ENCODE peak calls at places on chromosomes 4 and X, in seven cellular contexts. O is neural progenitor cell, C is trophoblast cell, U is mammary epithelial cell, S is SK-N-SH, I is NT2/D1, H is cardiac muscle cell. W is an unnamed sample.

GRCh38 chrX:16946971-16947562 is 609 bp downstream of the REPS2 start:
- DNase-seq in C (no peak), U (no peak), S (no peak), H (no peak), O (peak; percentile 21), I (no peak), W (no peak)

GRCh38 chr4:38759790-38760122 is 23.0 kb downstream of the TLR10 start:
- DNase-seq in I (no peak), S (no peak), U (no peak), H (no peak), C (no peak), O (no peak), W (no peak)

GRCh38 chr4:176833416-176833815 is 40.7 kb upstream of the VEGFC start:
- DNase-seq in C (no peak), U (no peak), H (no peak), O (peak; percentile 42), S (no peak), I (no peak), W (no peak)

GRCh38 chr4:768995-769394 is 56.9 kb downstream of the CPLX1 start:
- DNase-seq in U (no peak), O (no peak), C (no peak), S (no peak), I (no peak), H (no peak), W (no peak)

GRCh38 chrX:49155243-49155899 is 7.2 kb upstream of the MAGIX start:
- DNase-seq in H (peak; percentile 80), C (no peak), U (peak; percentile 68), O (peak; percentile 87), I (peak; percentile 67), S (no peak), W (no peak)

GRCh38 chr4:139633661-139634060 is 32.0 kb upstream of the MGST2 start:
- DNase-seq in I (no peak), C (no peak), H (peak; percentile 57), U (no peak), S (no peak), O (peak; percentile 62), W (peak; percentile 39)

GRCh38 chr4:70778888-70779422 is 57.2 kb downstream of the RUFY3 start:
- DNase-seq in S (no peak), I (no peak), U (no peak), O (no peak), H (peak; percentile 27), C (no peak), W (no peak)

GRCh38 chr4:168408620-168409019 is 71.7 kb downstream of the DDX60L start:
- DNase-seq in C (no peak), U (peak; percentile 88), H (peak; percentile 97), I (no peak), S (peak; percentile 42), O (peak; percentile 37), W (peak; percentile 85)

GRCh38 chr4:23934223-23934622 is 44.4 kb upstream of the PPARGC1A start:
- DNase-seq in H (no peak), S (no peak), C (no peak), O (peak; percentile 44), U (no peak), I (peak; percentile 63), W (no peak)

GRCh38 chr4:185713272-185713671 is 98.7 kb downstream of the SORBS2 start:
- DNase-seq in S (no peak), C (no peak), I (no peak), H (peak; percentile 75), U (peak; percentile 63), O (no peak), W (no peak)

GRCh38 chr4:150305995-150306394 is 227.8 kb downstream of the DCLK2 start:
- DNase-seq in O (no peak), C (no peak), H (peak; percentile 80), I (no peak), S (no peak), U (peak; percentile 51), W (no peak)

GRCh38 chr4:48991357-48991756 is 5.3 kb downstream of the CWH43 start:
- DNase-seq in H (no peak), O (no peak), C (no peak), I (no peak), S (no peak), U (no peak), W (no peak)

GRCh38 chr4:3832536-3833220 is 66.5 kb downstream of the ADRA2C start:
- DNase-seq in U (no peak), O (no peak), H (no peak), S (no peak), I (no peak), C (no peak), W (no peak)

GRCh38 chrX:115344885-115345653 is 55.6 kb downstream of the LUZP4 start:
- DNase-seq in H (peak; percentile 97), O (peak; percentile 86), S (peak; percentile 58), U (peak; percentile 85), C (peak; percentile 75), I (peak; percentile 81), W (peak; percentile 85)

GRCh38 chr4:119750771-119751170 is 122.2 kb upstream of the PDE5A start:
- DNase-seq in I (no peak), C (no peak), U (peak; percentile 4), S (no peak), O (no peak), H (no peak), W (no peak)

GRCh38 chr4:3071811-3072210 is 2.5 kb downstream of the HTT-AS start:
- DNase-seq in S (no peak), C (no peak), I (no peak), H (peak; percentile 18), U (no peak), O (no peak), W (no peak)

GRCh38 chrX:24479924-24480722 is 15.0 kb downstream of the PDK3 start:
- DNase-seq in H (no peak), O (no peak), S (no peak), U (no peak), I (no peak), C (peak; percentile 59), W (no peak)

GRCh38 chrX:53071604-53072417 is 10.4 kb upstream of the TSPYL2 start:
- DNase-seq in H (peak; percentile 62), O (peak; percentile 81), S (peak; percentile 68), C (peak; percentile 53), U (peak; percentile 64), I (peak; percentile 59), W (peak; percentile 65)

GRCh38 chr4:182853731-182854130 is 63.5 kb downstream of the DCTD start:
- DNase-seq in I (no peak), C (no peak), H (no peak), O (no peak), U (no peak), S (no peak), W (no peak)

GRCh38 chr4:98363431-98363830 is 102.2 kb downstream of the RAP1GDS1 start:
- DNase-seq in O (no peak), I (no peak), S (no peak), U (peak; percentile 49), H (peak; percentile 15), C (no peak), W (no peak)

GRCh38 chr4:22170353-22170752 is 221.8 kb upstream of the KCNIP4 start:
- DNase-seq in I (no peak), O (no peak), H (peak; percentile 51), C (no peak), U (peak; percentile 88), S (no peak), W (no peak)

GRCh38 chr4:57114973-57115372 is 4.8 kb upstream of the IGFBP7 start:
- DNase-seq in C (no peak), O (no peak), U (no peak), S (no peak), I (no peak), H (peak; percentile 43), W (no peak)

GRCh38 chr4:57110635-57111546 is 706 bp upstream of the IGFBP7 start:
- DNase-seq in C (no peak), U (peak; percentile 64), O (peak; percentile 81), H (peak; percentile 76), S (peak; percentile 34), I (peak; percentile 38), W (no peak)

GRCh38 chr4:57109530-57109846 is 697 bp downstream of the IGFBP7 start:
- DNase-seq in C (no peak), I (no peak), H (peak; percentile 32), U (peak; percentile 30), O (no peak), S (no peak), W (no peak)

GRCh38 chr4:57113870-57114269 is 3.7 kb upstream of the IGFBP7 start:
- DNase-seq in I (no peak), O (peak; percentile 6), S (no peak), C (no peak), U (no peak), H (no peak), W (no peak)

DNA sequence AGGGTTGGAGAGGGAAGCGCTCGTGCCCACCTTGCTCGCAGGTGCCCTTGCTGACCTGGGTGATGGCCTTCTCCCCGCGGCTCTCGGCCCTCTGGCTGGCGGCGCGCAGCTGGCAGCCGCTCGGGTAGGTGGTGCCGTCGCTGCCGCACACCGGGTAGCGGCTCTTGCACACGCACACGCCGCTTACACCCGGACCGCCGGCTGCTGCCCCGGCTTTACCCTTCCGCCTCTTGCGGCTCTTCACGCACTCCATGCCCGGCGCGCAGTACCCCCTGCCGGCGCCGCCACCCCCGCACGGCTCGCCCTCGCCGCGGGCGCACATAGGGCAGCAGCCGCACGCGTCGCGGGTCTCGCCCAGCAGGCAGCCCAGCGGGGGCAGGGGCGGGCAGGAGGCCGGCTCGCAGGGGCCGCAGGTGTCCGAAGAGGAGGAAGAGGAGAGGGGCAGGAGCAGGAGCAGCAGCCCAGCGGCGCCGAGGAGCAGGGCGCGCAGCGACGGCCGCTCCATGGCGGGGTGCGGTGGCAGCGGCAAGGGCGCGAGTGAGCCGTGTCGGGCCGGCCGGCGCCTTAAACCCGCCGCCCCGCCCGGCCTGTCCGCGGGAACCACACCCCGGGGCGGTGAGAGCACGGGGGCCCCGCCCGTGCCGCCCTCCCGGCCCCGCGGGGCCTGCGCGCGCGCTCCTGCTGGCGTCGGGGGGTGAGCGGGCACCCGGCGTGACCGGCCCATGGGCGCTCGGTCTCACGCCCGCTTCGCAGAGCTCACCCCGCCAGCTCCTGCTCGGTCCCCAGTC is at the start of gene IGFBP7:
- DNase-seq in C (no peak), I (no peak), H (peak; percentile 72), O (peak; percentile 54), S (peak; percentile 79), U (peak; percentile 43), W (peak; percentile 29)
- H3K4me3 ChIP-seq in C (peak within 1 kb of the TSS; percentile 99), I (peak within 1 kb of the TSS; percentile 58), H (peak within 1 kb of the TSS; percentile 45), O (peak within 1 kb of the TSS; percentile 58), S (peak within 1 kb of the TSS; percentile 18), U (peak within 1 kb of the TSS; percentile 64), W (peak within 1 kb of the TSS; percentile 40)

GRCh38 chrX:42752730-42753129 is 25.2 kb downstream of the PPP1R2C start:
- DNase-seq in U (no peak), S (no peak), I (peak; percentile 11), H (peak; percentile 35), C (no peak), O (peak; percentile 11), W (no peak)
- H3K36me3 ChIP-seq in U (no peaks in the 10 kb centered on the region), S (no peaks in the 10 kb centered on the region), I (no peaks in the 10 kb centered on the region), H (no peaks in the 10 kb centered on the region), C (no peaks in the 10 kb centered on the region), O (no peaks in the 10 kb centered on the region), W (no peaks in the 10 kb centered on the region)

DNA sequence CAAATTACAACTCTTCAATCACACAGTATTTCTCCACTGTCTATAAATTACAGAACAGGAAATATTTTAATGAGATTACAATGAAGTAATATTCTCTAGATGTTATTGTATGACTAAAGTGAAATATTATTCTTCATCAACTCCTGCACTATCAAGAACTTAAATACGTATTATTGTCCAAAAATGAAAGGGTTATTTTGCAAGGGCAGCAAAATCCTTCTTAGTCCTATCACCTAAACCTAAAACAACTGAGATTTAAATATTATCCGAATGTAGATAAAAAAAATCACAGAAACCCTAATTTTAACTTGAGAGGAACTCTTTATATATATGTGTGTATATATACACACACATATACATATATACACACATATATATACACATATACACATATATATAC is 4.9 kb downstream of the UBA6 start:
- DNase-seq in C (no peak), I (no peak), U (no peak), H (no peak), S (no peak), O (no peak), W (no peak)
- H3K4me3 ChIP-seq in C (no peak overlapping the region), I (no peak overlapping the region), U (no peak overlapping the region), H (no peak overlapping the region), S (no peak overlapping the region), O (no peak overlapping the region), W (no peak overlapping the region)

GRCh38 chr4:16206301-16206700 is 20.0 kb downstream of the TAPT1 start:
- DNase-seq in U (no peak), O (peak; percentile 5), I (no peak), H (no peak), C (no peak), S (no peak), W (no peak)
- H3K36me3 ChIP-seq in U (peaks cover 3% of the 10 kb centered on the region), O (no peaks in the 10 kb centered on the region), I (no peaks in the 10 kb centered on the region), H (no peaks in the 10 kb centered on the region), C (no peaks in the 10 kb centered on the region), S (peaks cover 20% of the 10 kb centered on the region), W (no peaks in the 10 kb centered on the region)